ENCODE peak calls at places on chromosomes 1 and 21, in five cellular contexts. A is A549, T is HCT116, J is H1, P is SK-N-SH. L is an unnamed sample.

GRCh38 chr1:158161458-158161857 is 19.2 kb upstream of the CD1D start:
- DNase-seq in A (no peak), T (no peak), J (no peak), P (no peak), L (no peak)

GRCh38 chr1:11188381-11188780 is 774 bp upstream of the ANGPTL7 start:
- DNase-seq in A (no peak), T (no peak), J (no peak), P (no peak), L (no peak)

GRCh38 chr1:33096358-33097005 is 15.5 kb downstream of the AZIN2 start:
- DNase-seq in A (no peak), T (no peak), J (no peak), P (no peak), L (peak)

GRCh38 chr1:94271373-94271772 is 34.0 kb upstream of the ARHGAP29 start:
- DNase-seq in A (no peak), T (no peak), J (no peak), P (no peak), L (no peak)

GRCh38 chr1:152977614-152978013 is 6.3 kb upstream of the SPRR1A start:
- DNase-seq in A (no peak), T (no peak), J (no peak), P (no peak), L (no peak)

GRCh38 chr1:145961425-145962156 is 2.8 kb downstream of the ANKRD34A start:
- DNase-seq in A (no peak), T (no peak), J (no peak), P (peak), L (no peak)

GRCh38 chr1:151968058-151968457 is 25.6 kb downstream of the S100A10 start:
- DNase-seq in A (peak), T (no peak), J (no peak), P (no peak), L (peak)

GRCh38 chr1:44834328-44834727 is 8.7 kb downstream of the PTCH2 start:
- DNase-seq in A (no peak), T (no peak), J (no peak), P (no peak), L (no peak)

GRCh38 chr1:53080041-53080440 is 18.0 kb downstream of the PODN start:
- DNase-seq in A (no peak), T (no peak), J (no peak), P (no peak), L (no peak)

GRCh38 chr21:42404534-42404933 is 832 bp downstream of the UBASH3A start:
- DNase-seq in A (no peak), T (no peak), J (no peak), P (no peak), L (no peak)

GRCh38 chr1:229788004-229788403 is 162.0 kb downstream of the URB2 start:
- DNase-seq in A (no peak), T (no peak), J (no peak), P (no peak), L (no peak)

GRCh38 chr1:192147626-192148025 is 10.6 kb upstream of the RGS18 start:
- DNase-seq in A (no peak), T (no peak), J (no peak), P (no peak), L (peak)

GRCh38 chr1:207058878-207059867 is 6.1 kb downstream of the PFKFB2 start:
- DNase-seq in A (no peak), T (no peak), J (no peak), P (peak), L (no peak)

GRCh38 chr1:78015148-78015547 is 10.4 kb downstream of the DNAJB4 start:
- DNase-seq in A (no peak), T (no peak), J (no peak), P (no peak), L (no peak)

GRCh38 chr21:41671859-41672542 is 94.9 kb downstream of the RIPK4 start:
- DNase-seq in A (no peak), T (no peak), J (no peak), P (no peak), L (no peak)

GRCh38 chr21:42107881-42108553 is 36.9 kb downstream of the UMODL1 start:
- DNase-seq in A (peak), T (no peak), J (peak), P (peak), L (peak)

DNA sequence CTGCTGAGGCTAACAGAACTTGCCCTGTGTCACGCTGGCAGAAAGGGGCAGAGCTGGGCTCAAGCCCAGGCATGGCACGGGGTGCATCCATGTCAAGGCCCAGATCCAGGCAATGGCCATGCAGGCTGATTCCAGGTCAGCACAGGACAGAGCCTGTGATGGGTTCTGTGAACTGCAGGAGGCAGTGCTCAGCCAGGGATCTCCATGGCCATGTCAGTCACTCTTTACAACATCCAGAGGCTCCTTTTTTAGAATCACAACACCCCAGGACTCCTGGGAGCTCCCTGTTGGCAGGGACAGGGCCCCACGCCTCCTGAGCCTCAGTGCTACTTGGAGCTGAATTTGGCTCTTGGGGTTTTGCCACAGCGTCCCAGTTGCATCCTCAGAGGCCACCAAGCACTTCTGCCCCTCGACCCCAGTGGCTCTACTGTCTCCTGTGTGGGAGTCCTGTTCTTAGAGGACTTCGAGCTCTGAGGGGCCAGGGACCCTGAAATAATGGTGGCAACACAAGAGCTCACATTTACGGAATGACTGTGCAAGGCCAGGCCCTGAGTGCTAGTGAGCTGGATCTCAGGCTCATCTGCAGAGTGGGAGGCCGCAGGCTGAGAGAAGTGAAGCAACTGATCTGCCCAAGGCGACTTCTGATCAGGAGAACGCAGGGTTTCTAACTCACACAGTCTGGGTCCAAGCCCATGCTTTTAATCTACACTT is 211.5 kb downstream of the TRABD2B start:
- DNase-seq in A (peak), T (no peak), J (peak), P (peak), L (no peak)
- TF ChIP-seq RAD21 in A (peak), T (peak), J (peak), P (peak), L (no peak)

GRCh38 chr1:16607433-16607851 is 5.9 kb downstream of the NBPF1 start:
- DNase-seq in A (no peak), T (no peak), J (no peak), P (no peak), L (no peak)

GRCh38 chr1:16605532-16605931 is 7.8 kb downstream of the NBPF1 start:
- DNase-seq in A (no peak), T (no peak), J (no peak), P (no peak), L (no peak)

GRCh38 chr1:16608838-16609560 is 4.4 kb downstream of the NBPF1 start:
- DNase-seq in A (no peak), T (no peak), J (no peak), P (no peak), L (no peak)

GRCh38 chr1:16606106-16606505 is 7.3 kb downstream of the NBPF1 start:
- DNase-seq in A (no peak), T (no peak), J (no peak), P (no peak), L (no peak)

DNA sequence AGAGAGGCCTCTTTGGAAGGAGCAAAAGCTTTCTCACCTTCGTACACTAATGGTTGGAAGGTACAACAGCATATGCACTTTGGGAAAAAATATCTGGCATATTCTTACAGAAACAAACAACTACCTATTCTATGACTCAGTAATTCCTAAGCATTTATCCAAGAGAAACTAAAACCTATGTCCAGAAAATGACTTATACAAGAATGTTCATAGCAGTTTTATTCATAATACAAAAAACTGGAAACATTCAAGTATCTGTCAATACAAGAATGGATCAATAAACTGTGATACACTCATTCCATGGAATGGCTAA is 8.2 kb downstream of the NBPF1 start:
- DNase-seq in A (no peak), T (no peak), J (no peak), P (no peak), L (peak)
- TF ChIP-seq RAD21 in A (no peak), T (no peak), J (no peak), P (no peak), L (no peak)

GRCh38 chr1:9267352-9267686 is 25.4 kb upstream of the SPSB1 start:
- DNase-seq in A (no peak), T (no peak), J (no peak), P (no peak), L (no peak)
- TF ChIP-seq RAD21 in A (no peak), T (no peak), J (no peak), P (no peak), L (no peak)

GRCh38 chr1:165635329-165635728 is 4.3 kb downstream of the MGST3 start:
- DNase-seq in A (no peak), T (no peak), J (no peak), P (no peak), L (peak)

GRCh38 chr1:165632152-165632469 is 1.1 kb downstream of the MGST3 start:
- DNase-seq in A (no peak), T (no peak), J (no peak), P (no peak), L (no peak)

GRCh38 chr1:165632491-165632890 is 1.5 kb downstream of the MGST3 start:
- DNase-seq in A (no peak), T (no peak), J (no peak), P (no peak), L (peak)

GRCh38 chr1:165634154-165634921 is 3.3 kb downstream of the MGST3 start:
- DNase-seq in A (no peak), T (no peak), J (no peak), P (no peak), L (no peak)

DNA sequence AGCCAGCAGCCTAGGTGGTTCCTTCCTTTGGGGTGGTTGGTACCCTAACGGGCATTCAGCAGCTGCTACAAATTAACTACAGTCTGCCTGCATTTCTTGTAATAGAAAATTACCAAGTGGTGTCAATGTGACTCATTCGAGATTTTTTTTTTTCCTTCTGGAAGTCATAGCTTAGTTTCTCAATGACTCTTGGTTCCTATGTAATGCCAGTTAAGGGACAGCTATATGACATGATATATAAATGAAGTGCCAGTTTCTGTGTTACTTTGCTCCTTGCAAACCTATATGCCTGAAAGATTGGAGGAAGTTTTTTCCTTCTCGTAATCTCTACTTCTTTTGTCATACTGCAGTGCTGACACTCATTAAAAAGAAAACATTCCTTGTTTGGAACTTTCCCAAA is 2.6 kb downstream of the MGST3 start:
- DNase-seq in A (no peak), T (no peak), J (no peak), P (no peak), L (peak)
- TF ChIP-seq RAD21 in A (no peak), T (no peak), J (no peak), P (no peak), L (no peak)

L was measured in IMR-90.